ENCODE peak calls at places on chromosomes 16 and 17, in five cellular contexts. N is thoracic aorta; U is NCI-H1048; T is activated CD4-positive, alpha-beta T cell treated with anti-CD3 and anti-CD28 coated beads, Interleukin-2, amount 50 U/mL, for 1 hour; X is A172. A is an unnamed sample.

GRCh38 chr16:18582902-18583301 is 21.0 kb upstream of the NOMO2 start:
- DNase-seq in N (no peak), U (no peak), T (no peak), X (no peak), A (no peak)

GRCh38 chr16:12502671-12503070 is 301.0 kb downstream of the CPPED1 start:
- DNase-seq in N (no peak), U (no peak), T (no peak), X (no peak), A (no peak)

GRCh38 chr17:39653662-39654331 is 11.4 kb upstream of the TCAP start:
- DNase-seq in N (no peak), U (no peak), T (peak), X (peak), A (no peak)

GRCh38 chr17:1762906-1763829 is 1.3 kb downstream of the SERPINF1 start:
- DNase-seq in N (no peak), U (no peak), T (no peak), X (no peak), A (no peak)

GRCh38 chr16:54286330-54287017 is at the start of gene IRX3:
- DNase-seq in N (no peak), U (peak), T (no peak), X (peak), A (no peak)

GRCh38 chr16:86789621-86790051 is 211.3 kb downstream of the FOXL1 start:
- DNase-seq in N (no peak), U (no peak), T (no peak), X (no peak), A (no peak)

GRCh38 chr16:15415411-15416070 is 18.8 kb upstream of the BMERB1 start:
- DNase-seq in N (no peak), U (no peak), T (no peak), X (peak), A (no peak)

GRCh38 chr16:23382279-23382678 is 70.7 kb downstream of the COG7 start:
- DNase-seq in N (no peak), U (no peak), T (no peak), X (no peak), A (no peak)

GRCh38 chr16:77918792-77919707 is 103.3 kb upstream of the CLEC3A start:
- DNase-seq in N (no peak), U (no peak), T (no peak), X (peak), A (no peak)

GRCh38 chr17:50166518-50167181 is 845 bp downstream of the SGCA start:
- DNase-seq in N (no peak), U (no peak), T (no peak), X (no peak), A (no peak)

GRCh38 chr17:27315322-27315721 is 21.4 kb downstream of the WSB1 start:
- DNase-seq in N (peak), U (no peak), T (no peak), X (no peak), A (no peak)

GRCh38 chr17:81189670-81190530 is 23.9 kb upstream of the AATK start:
- DNase-seq in N (no peak), U (no peak), T (no peak), X (no peak), A (no peak)

GRCh38 chr16:8229011-8229520 is 361.2 kb downstream of the TMEM114 start:
- DNase-seq in N (no peak), U (no peak), T (no peak), X (no peak), A (no peak)

GRCh38 chr16:11245988-11246387 is 10.0 kb downstream of the SOCS1 start:
- DNase-seq in N (no peak), U (no peak), T (no peak), X (no peak), A (no peak)

GRCh38 chr17:48460055-48460454 is 30.0 kb upstream of the SKAP1 start:
- DNase-seq in N (no peak), U (no peak), T (no peak), X (no peak), A (no peak)

GRCh38 chr16:82756283-82756599 is 129.5 kb downstream of the CDH13 start:
- DNase-seq in N (no peak), U (no peak), T (no peak), X (peak), A (no peak)

GRCh38 chr16:67447508-67448076 is 16.7 kb downstream of the HSD11B2 start:
- DNase-seq in N (no peak), U (no peak), T (peak), X (peak), A (no peak)

GRCh38 chr16:11667824-11668589 is at the start of gene SNN:
- DNase-seq in N (no peak), U (peak), T (peak), X (peak), A (no peak)

GRCh38 chr17:15213381-15214087 is 51.6 kb downstream of the PMP22 start:
- DNase-seq in N (no peak), U (no peak), T (no peak), X (peak), A (no peak)

GRCh38 chr17:80941743-80942211 is 49.9 kb upstream of the CHMP6 start:
- DNase-seq in N (no peak), U (no peak), T (no peak), X (no peak), A (no peak)

GRCh38 chr16:11303405-11304138 is 22.4 kb upstream of the PRM1 start:
- DNase-seq in N (no peak), U (no peak), T (no peak), X (no peak), A (no peak)

GRCh38 chr17:67079481-67079880 is 35.1 kb downstream of the CACNG1 start:
- DNase-seq in N (no peak), U (no peak), T (no peak), X (no peak), A (no peak)

GRCh38 chr17:56594528-56595418 is 1.3 kb downstream of the NOG start:
- DNase-seq in N (no peak), U (no peak), T (peak), X (peak), A (no peak)

GRCh38 chr16:31134625-31135534 is 647 bp downstream of the PRSS8 start:
- DNase-seq in N (no peak), U (no peak), T (no peak), X (no peak), A (no peak)

GRCh38 chr17:45432405-45433113 is at the start of gene ARHGAP27:
- DNase-seq in N (no peak), U (no peak), T (no peak), X (no peak), A (no peak)

GRCh38 chr17:40355804-40356758 is 8.5 kb downstream of the GJD3 start:
- DNase-seq in N (no peak), U (no peak), T (no peak), X (no peak), A (no peak)

GRCh38 chr16:57098188-57098841 is 5.9 kb downstream of the CPNE2 start:
- DNase-seq in N (no peak), U (no peak), T (no peak), X (no peak), A (no peak)

GRCh38 chr16:25093208-25094061 is 18.1 kb upstream of the LCMT1 start:
- DNase-seq in N (no peak), U (no peak), T (no peak), X (no peak), A (no peak)

GRCh38 chr16:17104654-17105053 is 366.1 kb downstream of the XYLT1 start:
- DNase-seq in N (no peak), U (no peak), T (no peak), X (no peak), A (no peak)

GRCh38 chr16:54585966-54586365 is 299.4 kb upstream of the IRX3 start:
- DNase-seq in N (no peak), U (no peak), T (no peak), X (no peak), A (no peak)

GRCh38 chr16:3187798-3188674 is at the start of gene OR1F1:
- DNase-seq in N (no peak), U (no peak), T (peak), X (peak), A (no peak)

GRCh38 chr17:46020023-46020735 is 21.1 kb downstream of the STH start:
- DNase-seq in N (no peak), U (no peak), T (peak), X (no peak), A (no peak)

GRCh38 chr17:29586676-29587469 is 2.6 kb downstream of the GIT1 start:
- DNase-seq in N (no peak), U (no peak), T (no peak), X (no peak), A (no peak)

A was measured in cerebellar nuclear complex.